ENCODE peak calls at places on chromosomes 4 and X, in five cellular contexts. H, Z, R, D and X are unnamed samples.

GRCh38 chrX:13652256-13653021 is 502 bp upstream of the TCEANC start:
- DNase-seq in R (peak; percentile 3), D (no peak), Z (no peak), H (peak; percentile 73), X (peak; percentile 1)

GRCh38 chr4:4625488-4625887 is 83.6 kb upstream of the STX18 start:
- DNase-seq in Z (no peak), H (no peak), D (no peak), R (no peak), X (no peak)

GRCh38 chrX:16839224-16839851 is 30.8 kb downstream of the RBBP7 start:
- DNase-seq in Z (no peak), H (no peak), R (no peak), D (peak; percentile 14), X (no peak)

GRCh38 chr4:80182237-80182866 is 15.0 kb upstream of the PRDM8 start:
- DNase-seq in Z (no peak), D (peak; percentile 40), R (no peak), H (no peak), X (no peak)

GRCh38 chr4:176534566-176534965 is 214.8 kb downstream of the SPCS3 start:
- DNase-seq in Z (no peak), D (peak; percentile 24), R (no peak), H (peak; percentile 32), X (no peak)

GRCh38 chrX:139026406-139027200 is 315.1 kb upstream of the FGF13 start:
- DNase-seq in H (peak; percentile 29), R (no peak), D (no peak), Z (no peak), X (no peak)

GRCh38 chr4:126628933-126629332 is 1003.8 kb upstream of the INTU start:
- DNase-seq in H (no peak), R (no peak), D (no peak), Z (no peak), X (no peak)

GRCh38 chr4:7792616-7793015 is 147.0 kb downstream of the AFAP1 start:
- DNase-seq in R (no peak), Z (peak; percentile 43), H (no peak), D (no peak), X (no peak)

GRCh38 chrX:3788494-3789233 is 75.2 kb upstream of the PRKX start:
- DNase-seq in D (peak; percentile 65), H (no peak), Z (no peak), R (no peak), X (peak; percentile 48)

GRCh38 chr4:48526403-48526802 is 36.4 kb downstream of the ZAR1 start:
- DNase-seq in D (no peak), R (no peak), Z (no peak), H (no peak), X (no peak)

GRCh38 chr4:108821056-108821925 is 58.4 kb upstream of the ETNPPL start:
- DNase-seq in D (no peak), Z (no peak), R (no peak), H (peak; percentile 69), X (no peak)

GRCh38 chr4:103626296-103626695 is 93.5 kb downstream of the TACR3 start:
- DNase-seq in H (no peak), D (peak; percentile 40), R (no peak), Z (no peak), X (no peak)

GRCh38 chr4:7295201-7295916 is 103.0 kb downstream of the SORCS2 start:
- DNase-seq in Z (no peak), D (no peak), H (no peak), R (peak; percentile 33), X (no peak)

GRCh38 chr4:140309124-140309870 is 64.1 kb upstream of the SCOC start:
- DNase-seq in H (peak; percentile 66), R (no peak), D (peak; percentile 57), Z (no peak), X (no peak)

GRCh38 chr4:173252024-173252935 is 81.9 kb downstream of the HMGB2 start:
- DNase-seq in H (peak; percentile 99), D (peak; percentile 55), Z (peak; percentile 95), R (peak; percentile 48), X (peak; percentile 94)

GRCh38 chr4:11014199-11014598 is 329.6 kb upstream of the CLNK start:
- DNase-seq in H (no peak), D (no peak), Z (no peak), R (no peak), X (no peak)

GRCh38 chrX:105725228-105725627 is 97.1 kb upstream of the NRK start:
- DNase-seq in R (no peak), Z (no peak), D (no peak), H (no peak), X (no peak)

GRCh38 chrX:40097492-40098263 is at the start of gene BCOR:
- DNase-seq in Z (peak; percentile 67), R (no peak), H (no peak), D (peak; percentile 79), X (peak; percentile 82)

GRCh38 chrX:153801646-153802045 is 7.2 kb downstream of the SSR4 start:
- DNase-seq in H (no peak), D (no peak), Z (no peak), R (no peak), X (no peak)

GRCh38 chrX:13167444-13168207 is 123.2 kb upstream of the FAM9C start:
- DNase-seq in H (peak; percentile 29), Z (peak; percentile 8), R (peak; percentile 2), D (peak; percentile 22), X (peak; percentile 41)

GRCh38 chrX:460823-461640 is 74.3 kb upstream of the PPP2R3B start:
- DNase-seq in Z (no peak), H (no peak), D (no peak), R (no peak), X (no peak)

GRCh38 chr4:64584981-64585557 is 175.8 kb upstream of the TECRL start:
- DNase-seq in D (peak; percentile 64), Z (peak; percentile 57), R (peak; percentile 35), H (peak; percentile 19), X (peak; percentile 72)

GRCh38 chrX:50430917-50431316 is 39.7 kb downstream of the DGKK start:
- DNase-seq in R (no peak), Z (no peak), H (peak; percentile 17), D (peak; percentile 33), X (peak; percentile 57)

GRCh38 chr4:39259571-39260330 is 77.4 kb downstream of the WDR19 start:
- DNase-seq in R (no peak), Z (no peak), D (no peak), H (no peak), X (peak; percentile 25)

GRCh38 chr4:22515888-22516541 is at the start of gene ADGRA3:
- DNase-seq in D (peak; percentile 86), Z (no peak), H (no peak), R (no peak), X (peak; percentile 96)

GRCh38 chr4:91198951-91199350 is 1071.8 kb downstream of the CCSER1 start:
- DNase-seq in R (peak; percentile 45), D (no peak), Z (peak; percentile 41), H (no peak), X (no peak)